ENCODE peak calls at places on chromosome 9, in nine cellular contexts. One of them, this sample, is unnamed.

GRCh38 chr9:130729145-130729544 is 35.6 kb downstream of the EXOSC2 start:
- DNase-seq in NCI-H1417 treated with DMSO at 0.1 percent for 48 hours: no peak
- DNase-seq in gastrocnemius medialis: no peak
- DNase-seq in epithelial cell of esophagus: no peak
- DNase-seq in NCI-H510A treated with DMSO at 0.1 percent for 48 hours: no peak
- DNase-seq in HuH-7: no peak
- DNase-seq in chondrocyte: no peak
- DNase-seq in activated effector memory CD4-positive, alpha-beta T cell treated with Interleukin-2 at 50 U/mL for 16 hours: no peak
- DNase-seq in heart left ventricle: no peak
- DNase-seq in this sample: no peak

GRCh38 chr9:86604741-86605140 is 250.5 kb upstream of the TUT7 start:
- DNase-seq in epithelial cell of esophagus: no peak
- DNase-seq in heart left ventricle: no peak
- DNase-seq in NCI-H510A treated with DMSO at 0.1 percent for 48 hours: no peak
- DNase-seq in chondrocyte: no peak
- DNase-seq in HuH-7: no peak
- DNase-seq in NCI-H1417 treated with DMSO at 0.1 percent for 48 hours: no peak
- DNase-seq in gastrocnemius medialis: no peak
- DNase-seq in activated effector memory CD4-positive, alpha-beta T cell treated with Interleukin-2 at 50 U/mL for 16 hours: no peak
- DNase-seq in this sample: no peak

GRCh38 chr9:112327718-112328450 is 5.5 kb downstream of the PTBP3 start:
- DNase-seq in chondrocyte: no peak
- DNase-seq in activated effector memory CD4-positive, alpha-beta T cell treated with Interleukin-2 at 50 U/mL for 16 hours: no peak
- DNase-seq in NCI-H510A treated with DMSO at 0.1 percent for 48 hours: no peak
- DNase-seq in heart left ventricle: no peak
- DNase-seq in gastrocnemius medialis: no peak
- DNase-seq in epithelial cell of esophagus: peak; percentile 64
- DNase-seq in NCI-H1417 treated with DMSO at 0.1 percent for 48 hours: no peak
- DNase-seq in HuH-7: no peak
- DNase-seq in this sample: no peak

GRCh38 chr9:18969095-18969494 is 63.9 kb downstream of the SAXO1 start:
- DNase-seq in HuH-7: no peak
- DNase-seq in epithelial cell of esophagus: no peak
- DNase-seq in activated effector memory CD4-positive, alpha-beta T cell treated with Interleukin-2 at 50 U/mL for 16 hours: no peak
- DNase-seq in gastrocnemius medialis: no peak
- DNase-seq in NCI-H1417 treated with DMSO at 0.1 percent for 48 hours: no peak
- DNase-seq in NCI-H510A treated with DMSO at 0.1 percent for 48 hours: no peak
- DNase-seq in heart left ventricle: no peak
- DNase-seq in chondrocyte: no peak
- DNase-seq in this sample: no peak

GRCh38 chr9:105637787-105638395 is 24.4 kb upstream of the TAL2 start:
- DNase-seq in NCI-H510A treated with DMSO at 0.1 percent for 48 hours: no peak
- DNase-seq in epithelial cell of esophagus: peak; percentile 6
- DNase-seq in NCI-H1417 treated with DMSO at 0.1 percent for 48 hours: no peak
- DNase-seq in gastrocnemius medialis: no peak
- DNase-seq in HuH-7: no peak
- DNase-seq in heart left ventricle: no peak
- DNase-seq in activated effector memory CD4-positive, alpha-beta T cell treated with Interleukin-2 at 50 U/mL for 16 hours: no peak
- DNase-seq in chondrocyte: no peak
- DNase-seq in this sample: no peak

GRCh38 chr9:36189978-36190377 is 743 bp upstream of the CLTA start:
- DNase-seq in epithelial cell of esophagus: no peak
- DNase-seq in NCI-H1417 treated with DMSO at 0.1 percent for 48 hours: no peak
- DNase-seq in NCI-H510A treated with DMSO at 0.1 percent for 48 hours: peak; percentile 56
- DNase-seq in gastrocnemius medialis: no peak
- DNase-seq in HuH-7: no peak
- DNase-seq in activated effector memory CD4-positive, alpha-beta T cell treated with Interleukin-2 at 50 U/mL for 16 hours: no peak
- DNase-seq in heart left ventricle: no peak
- DNase-seq in chondrocyte: no peak
- DNase-seq in this sample: no peak

GRCh38 chr9:110257097-110257955 is 1.0 kb upstream of the TXN start:
- DNase-seq in epithelial cell of esophagus: peak; percentile 40
- DNase-seq in activated effector memory CD4-positive, alpha-beta T cell treated with Interleukin-2 at 50 U/mL for 16 hours: no peak
- DNase-seq in NCI-H1417 treated with DMSO at 0.1 percent for 48 hours: no peak
- DNase-seq in NCI-H510A treated with DMSO at 0.1 percent for 48 hours: peak; percentile 56
- DNase-seq in HuH-7: peak; percentile 36
- DNase-seq in heart left ventricle: peak; percentile 38
- DNase-seq in gastrocnemius medialis: peak; percentile 4
- DNase-seq in chondrocyte: no peak
- DNase-seq in this sample: no peak

GRCh38 chr9:91647371-91647770 is 223.7 kb upstream of the NFIL3 start:
- DNase-seq in heart left ventricle: no peak
- DNase-seq in NCI-H510A treated with DMSO at 0.1 percent for 48 hours: no peak
- DNase-seq in activated effector memory CD4-positive, alpha-beta T cell treated with Interleukin-2 at 50 U/mL for 16 hours: no peak
- DNase-seq in epithelial cell of esophagus: no peak
- DNase-seq in HuH-7: no peak
- DNase-seq in gastrocnemius medialis: no peak
- DNase-seq in chondrocyte: no peak
- DNase-seq in NCI-H1417 treated with DMSO at 0.1 percent for 48 hours: no peak
- DNase-seq in this sample: no peak

GRCh38 chr9:90607701-90608122 is 34.9 kb downstream of the DIRAS2 start:
- DNase-seq in activated effector memory CD4-positive, alpha-beta T cell treated with Interleukin-2 at 50 U/mL for 16 hours: no peak
- DNase-seq in heart left ventricle: no peak
- DNase-seq in gastrocnemius medialis: no peak
- DNase-seq in epithelial cell of esophagus: no peak
- DNase-seq in NCI-H1417 treated with DMSO at 0.1 percent for 48 hours: no peak
- DNase-seq in NCI-H510A treated with DMSO at 0.1 percent for 48 hours: no peak
- DNase-seq in chondrocyte: no peak
- DNase-seq in HuH-7: no peak
- DNase-seq in this sample: no peak

GRCh38 chr9:4228606-4229005 is 71.3 kb downstream of the GLIS3 start:
- DNase-seq in chondrocyte: no peak
- DNase-seq in activated effector memory CD4-positive, alpha-beta T cell treated with Interleukin-2 at 50 U/mL for 16 hours: no peak
- DNase-seq in HuH-7: no peak
- DNase-seq in gastrocnemius medialis: no peak
- DNase-seq in NCI-H510A treated with DMSO at 0.1 percent for 48 hours: peak; percentile 34
- DNase-seq in NCI-H1417 treated with DMSO at 0.1 percent for 48 hours: no peak
- DNase-seq in epithelial cell of esophagus: peak; percentile 46
- DNase-seq in heart left ventricle: no peak
- DNase-seq in this sample: no peak

GRCh38 chr9:83062011-83062652 is 810 bp downstream of the RASEF start:
- DNase-seq in gastrocnemius medialis: no peak
- DNase-seq in activated effector memory CD4-positive, alpha-beta T cell treated with Interleukin-2 at 50 U/mL for 16 hours: no peak
- DNase-seq in epithelial cell of esophagus: peak; percentile 71
- DNase-seq in HuH-7: peak; percentile 23
- DNase-seq in NCI-H1417 treated with DMSO at 0.1 percent for 48 hours: no peak
- DNase-seq in NCI-H510A treated with DMSO at 0.1 percent for 48 hours: peak; percentile 68
- DNase-seq in heart left ventricle: peak; percentile 19
- DNase-seq in chondrocyte: peak; percentile 81
- DNase-seq in this sample: no peak

GRCh38 chr9:33620738-33621439 is 96.8 kb downstream of the ANKRD18B start:
- DNase-seq in epithelial cell of esophagus: peak; percentile 99
- DNase-seq in heart left ventricle: no peak
- DNase-seq in NCI-H510A treated with DMSO at 0.1 percent for 48 hours: no peak
- DNase-seq in NCI-H1417 treated with DMSO at 0.1 percent for 48 hours: no peak
- DNase-seq in gastrocnemius medialis: no peak
- DNase-seq in chondrocyte: no peak
- DNase-seq in activated effector memory CD4-positive, alpha-beta T cell treated with Interleukin-2 at 50 U/mL for 16 hours: no peak
- DNase-seq in HuH-7: no peak
- DNase-seq in this sample: no peak

GRCh38 chr9:75105841-75106240 is 17.5 kb downstream of the OSTF1 start:
- DNase-seq in chondrocyte: no peak
- DNase-seq in gastrocnemius medialis: no peak
- DNase-seq in heart left ventricle: no peak
- DNase-seq in NCI-H1417 treated with DMSO at 0.1 percent for 48 hours: no peak
- DNase-seq in HuH-7: no peak
- DNase-seq in activated effector memory CD4-positive, alpha-beta T cell treated with Interleukin-2 at 50 U/mL for 16 hours: no peak
- DNase-seq in NCI-H510A treated with DMSO at 0.1 percent for 48 hours: no peak
- DNase-seq in epithelial cell of esophagus: no peak
- DNase-seq in this sample: no peak

GRCh38 chr9:104766025-104766424 is 2.1 kb downstream of the NIPSNAP3B start:
- DNase-seq in activated effector memory CD4-positive, alpha-beta T cell treated with Interleukin-2 at 50 U/mL for 16 hours: no peak
- DNase-seq in NCI-H1417 treated with DMSO at 0.1 percent for 48 hours: no peak
- DNase-seq in NCI-H510A treated with DMSO at 0.1 percent for 48 hours: no peak
- DNase-seq in chondrocyte: no peak
- DNase-seq in HuH-7: no peak
- DNase-seq in heart left ventricle: no peak
- DNase-seq in gastrocnemius medialis: no peak
- DNase-seq in epithelial cell of esophagus: no peak
- DNase-seq in this sample: no peak

GRCh38 chr9:69961834-69962233 is 81.8 kb upstream of the MAMDC2 start:
- DNase-seq in HuH-7: no peak
- DNase-seq in gastrocnemius medialis: no peak
- DNase-seq in epithelial cell of esophagus: peak; percentile 33
- DNase-seq in NCI-H510A treated with DMSO at 0.1 percent for 48 hours: no peak
- DNase-seq in chondrocyte: no peak
- DNase-seq in NCI-H1417 treated with DMSO at 0.1 percent for 48 hours: no peak
- DNase-seq in activated effector memory CD4-positive, alpha-beta T cell treated with Interleukin-2 at 50 U/mL for 16 hours: no peak
- DNase-seq in heart left ventricle: no peak
- DNase-seq in this sample: no peak

GRCh38 chr9:111096051-111096450 is 57.8 kb upstream of the LPAR1 start:
- DNase-seq in NCI-H1417 treated with DMSO at 0.1 percent for 48 hours: no peak
- DNase-seq in HuH-7: no peak
- DNase-seq in activated effector memory CD4-positive, alpha-beta T cell treated with Interleukin-2 at 50 U/mL for 16 hours: no peak
- DNase-seq in heart left ventricle: no peak
- DNase-seq in NCI-H510A treated with DMSO at 0.1 percent for 48 hours: no peak
- DNase-seq in gastrocnemius medialis: no peak
- DNase-seq in chondrocyte: no peak
- DNase-seq in epithelial cell of esophagus: no peak
- DNase-seq in this sample: no peak

GRCh38 chr9:88949961-88950340 is 41.3 kb upstream of the S1PR3 start:
- DNase-seq in NCI-H1417 treated with DMSO at 0.1 percent for 48 hours: no peak
- DNase-seq in NCI-H510A treated with DMSO at 0.1 percent for 48 hours: no peak
- DNase-seq in gastrocnemius medialis: no peak
- DNase-seq in activated effector memory CD4-positive, alpha-beta T cell treated with Interleukin-2 at 50 U/mL for 16 hours: no peak
- DNase-seq in heart left ventricle: no peak
- DNase-seq in HuH-7: no peak
- DNase-seq in epithelial cell of esophagus: peak; percentile 82
- DNase-seq in chondrocyte: no peak
- DNase-seq in this sample: no peak

GRCh38 chr9:116516456-116516855 is 170.6 kb upstream of the TRIM32 start:
- DNase-seq in gastrocnemius medialis: no peak
- DNase-seq in NCI-H1417 treated with DMSO at 0.1 percent for 48 hours: no peak
- DNase-seq in chondrocyte: no peak
- DNase-seq in epithelial cell of esophagus: no peak
- DNase-seq in heart left ventricle: no peak
- DNase-seq in activated effector memory CD4-positive, alpha-beta T cell treated with Interleukin-2 at 50 U/mL for 16 hours: no peak
- DNase-seq in HuH-7: no peak
- DNase-seq in NCI-H510A treated with DMSO at 0.1 percent for 48 hours: no peak
- DNase-seq in this sample: no peak

GRCh38 chr9:107395126-107395525 is 94.4 kb downstream of the KLF4 start:
- DNase-seq in gastrocnemius medialis: no peak
- DNase-seq in NCI-H510A treated with DMSO at 0.1 percent for 48 hours: no peak
- DNase-seq in chondrocyte: no peak
- DNase-seq in heart left ventricle: no peak
- DNase-seq in activated effector memory CD4-positive, alpha-beta T cell treated with Interleukin-2 at 50 U/mL for 16 hours: no peak
- DNase-seq in epithelial cell of esophagus: no peak
- DNase-seq in HuH-7: no peak
- DNase-seq in NCI-H1417 treated with DMSO at 0.1 percent for 48 hours: no peak
- DNase-seq in this sample: no peak

GRCh38 chr9:22111176-22111870 is 102.2 kb upstream of the CDKN2B start:
- DNase-seq in activated effector memory CD4-positive, alpha-beta T cell treated with Interleukin-2 at 50 U/mL for 16 hours: no peak
- DNase-seq in heart left ventricle: no peak
- DNase-seq in NCI-H1417 treated with DMSO at 0.1 percent for 48 hours: no peak
- DNase-seq in HuH-7: no peak
- DNase-seq in gastrocnemius medialis: no peak
- DNase-seq in chondrocyte: no peak
- DNase-seq in epithelial cell of esophagus: peak; percentile 68
- DNase-seq in NCI-H510A treated with DMSO at 0.1 percent for 48 hours: no peak
- DNase-seq in this sample: no peak

GRCh38 chr9:92247296-92247695 is 46.2 kb downstream of the IARS1 start:
- DNase-seq in NCI-H510A treated with DMSO at 0.1 percent for 48 hours: no peak
- DNase-seq in chondrocyte: no peak
- DNase-seq in NCI-H1417 treated with DMSO at 0.1 percent for 48 hours: no peak
- DNase-seq in activated effector memory CD4-positive, alpha-beta T cell treated with Interleukin-2 at 50 U/mL for 16 hours: no peak
- DNase-seq in heart left ventricle: no peak
- DNase-seq in gastrocnemius medialis: no peak
- DNase-seq in epithelial cell of esophagus: no peak
- DNase-seq in HuH-7: no peak
- DNase-seq in this sample: no peak

This sample was measured in activated B cell treated with CpG ODN at 0.5 μM for 24 hours.